ENCODE peak calls at places on chromosomes 12 and 14, in eight cellular contexts. C is fibroblast of the conjunctiva; P is skeletal muscle cell; Q is GM23338; B is stimulated activated CD8-positive, alpha-beta memory T cell treated with anti-CD3 and anti-CD28 coated beads, Interleukin-15, amount 100 ng/mL, for 24 hours; K is progenitor cell of endocrine pancreas; Z is Calu3; E is left lobe of liver. F is an unnamed sample.

GRCh38 chr14:104314251-104314941 is 176.0 kb downstream of the KIF26A start:
- DNase-seq in C (no peak), P (no peak), Q (no peak), B (no peak), K (no peak), Z (no peak), E (no peak), F (peak; percentile 60)

GRCh38 chr14:80714489-80714888 is 227.0 kb downstream of the CEP128 start:
- DNase-seq in C (no peak), P (no peak), Q (no peak), B (no peak), K (no peak), Z (no peak), E (no peak), F (no peak)

GRCh38 chr12:121127501-121127900 is 5.2 kb upstream of the P2RX7 start:
- DNase-seq in C (no peak), P (no peak), Q (no peak), B (no peak), K (no peak), Z (no peak), E (peak; percentile 52), F (no peak)

GRCh38 chr12:6961695-6962284 is 8.7 kb downstream of the PHB2 start:
- DNase-seq in C (peak; percentile 61), P (no peak), Q (peak; percentile 91), B (no peak), K (peak; percentile 74), Z (peak; percentile 77), E (peak; percentile 54), F (peak; percentile 80)

GRCh38 chr12:70469221-70469820 is 103.2 kb downstream of the KCNMB4 start:
- DNase-seq in C (no peak), P (no peak), Q (no peak), B (no peak), K (no peak), Z (no peak), E (no peak), F (no peak)

GRCh38 chr14:42140831-42141279 is 534.2 kb downstream of the LRFN5 start:
- DNase-seq in C (no peak), P (peak; percentile 46), Q (no peak), B (no peak), K (no peak), Z (no peak), E (no peak), F (no peak)

GRCh38 chr12:11795192-11795909 is 145.9 kb downstream of the ETV6 start:
- DNase-seq in C (no peak), P (no peak), Q (no peak), B (no peak), K (no peak), Z (peak; percentile 49), E (no peak), F (no peak)

GRCh38 chr14:32435411-32435810 is 106.3 kb downstream of the AKAP6 start:
- DNase-seq in C (no peak), P (no peak), Q (no peak), B (no peak), K (no peak), Z (no peak), E (no peak), F (no peak)

GRCh38 chr12:119835068-119835467 is 42.1 kb downstream of the CIT start:
- DNase-seq in C (peak; percentile 8), P (no peak), Q (peak; percentile 38), B (no peak), K (no peak), Z (no peak), E (no peak), F (no peak)

GRCh38 chr14:100881211-100882025 is 22.1 kb downstream of the RTL1 start:
- DNase-seq in C (no peak), P (no peak), Q (no peak), B (no peak), K (no peak), Z (no peak), E (no peak), F (no peak)

GRCh38 chr12:19181666-19182426 is 52.3 kb downstream of the PLEKHA5 start:
- DNase-seq in C (no peak), P (no peak), Q (no peak), B (no peak), K (no peak), Z (no peak), E (no peak), F (no peak)

GRCh38 chr12:66633676-66634075 is 45.2 kb downstream of the GRIP1 start:
- DNase-seq in C (peak; percentile 36), P (peak; percentile 65), Q (no peak), B (no peak), K (no peak), Z (peak; percentile 15), E (no peak), F (no peak)

F was measured in coronary artery.